ENCODE peak calls at places on chromosome 22, in seven cellular contexts. L is pancreas; P is HepG2; X is CD4-positive, alpha-beta memory T cell; T is osteoblast; H is uterus; Z is IMR-90. E is an unnamed sample.

GRCh38 chr22:31229402-31230140 is 17.5 kb downstream of the LIMK2 start:
- DNase-seq in P (no peak), Z (peak; percentile 48), H (peak; percentile 63), L (no peak), T (no peak), X (no peak), E (peak; percentile 38)

GRCh38 chr22:22927196-22927887 is 39.7 kb downstream of the IGLL5 start:
- DNase-seq in Z (no peak), T (no peak), X (no peak), L (no peak), P (no peak), H (no peak), E (no peak)

GRCh38 chr22:20979243-20979809 is 2.8 kb upstream of the LZTR1 start:
- DNase-seq in H (peak; percentile 63), Z (peak; percentile 67), X (peak; percentile 84), L (peak; percentile 71), P (no peak), T (peak; percentile 97), E (peak; percentile 78)

GRCh38 chr22:37802310-37803194 is 5.2 kb upstream of the GCAT start:
- DNase-seq in H (no peak), P (peak; percentile 54), L (peak; percentile 85), T (peak; percentile 94), X (no peak), Z (peak; percentile 39), E (no peak)

GRCh38 chr22:27094633-27095308 is 437.4 kb downstream of the MIAT start:
- DNase-seq in X (no peak), H (peak; percentile 40), P (no peak), L (no peak), Z (peak; percentile 51), T (peak; percentile 94), E (peak; percentile 91)

GRCh38 chr22:38487946-38488345 is 18.2 kb downstream of the DDX17 start:
- DNase-seq in Z (no peak), P (no peak), T (no peak), H (no peak), L (no peak), X (no peak), E (no peak)

GRCh38 chr22:24398409-24398808 is 29.0 kb upstream of the ADORA2A start:
- DNase-seq in T (no peak), P (no peak), Z (peak; percentile 68), L (no peak), H (no peak), X (no peak), E (no peak)

GRCh38 chr22:20018001-20018400 is 1.4 kb upstream of the ARVCF start:
- DNase-seq in T (peak; percentile 64), H (no peak), Z (no peak), L (no peak), P (no peak), X (no peak), E (no peak)

GRCh38 chr22:43110444-43110926 is at the start of gene BIK:
- DNase-seq in L (peak; percentile 79), Z (no peak), P (peak; percentile 51), X (peak; percentile 58), H (no peak), T (peak; percentile 85), E (no peak)

GRCh38 chr22:17920145-17920605 is 104.2 kb downstream of the MICAL3 start:
- DNase-seq in P (peak; percentile 70), Z (peak; percentile 62), T (no peak), H (peak; percentile 34), L (no peak), X (no peak), E (peak; percentile 63)

GRCh38 chr22:20777420-20778177 is 3.7 kb downstream of the SERPIND1 start:
- DNase-seq in X (no peak), P (peak; percentile 99), T (no peak), H (peak; percentile 45), Z (peak; percentile 94), L (no peak), E (peak; percentile 87)

GRCh38 chr22:27734066-27734465 is 67.5 kb downstream of the MN1 start:
- DNase-seq in H (no peak), T (no peak), X (no peak), L (no peak), P (no peak), Z (no peak), E (no peak)

GRCh38 chr22:42344391-42344861 is 74.0 kb upstream of the TCF20 start:
- DNase-seq in H (peak; percentile 41), X (no peak), Z (no peak), T (peak; percentile 96), L (no peak), P (no peak), E (peak; percentile 56)

GRCh38 chr22:31872209-31872608 is 72.1 kb upstream of the YWHAH start:
- DNase-seq in Z (no peak), L (no peak), H (no peak), T (peak; percentile 71), P (peak; percentile 33), X (no peak), E (no peak)

GRCh38 chr22:50436134-50436830 is 38.6 kb downstream of the SBF1 start:
- DNase-seq in Z (no peak), P (no peak), L (no peak), H (peak; percentile 11), T (peak; percentile 58), X (peak; percentile 35), E (no peak)
- H3K27ac ChIP-seq in Z (no peak overlapping the region), P (no peak overlapping the region), L (no peak overlapping the region), H (no peak overlapping the region), T (no peak overlapping the region), X (no peak overlapping the region), E (no peak overlapping the region)

GRCh38 chr22:48287031-48287430 is 1524.6 kb downstream of the TBC1D22A start:
- DNase-seq in P (no peak), L (no peak), T (no peak), X (no peak), H (no peak), Z (no peak), E (no peak)

GRCh38 chr22:48284671-48285070 is 1522.2 kb downstream of the TBC1D22A start:
- DNase-seq in P (no peak), H (no peak), T (no peak), L (no peak), Z (no peak), X (no peak), E (no peak)

GRCh38 chr22:48279465-48279765 is 1517.0 kb downstream of the TBC1D22A start:
- DNase-seq in P (no peak), H (no peak), L (no peak), T (no peak), X (no peak), Z (no peak), E (no peak)

GRCh38 chr22:48278620-48279464 is 1516.4 kb downstream of the TBC1D22A start:
- DNase-seq in Z (no peak), L (no peak), H (no peak), X (no peak), T (no peak), P (no peak), E (no peak)

DNA sequence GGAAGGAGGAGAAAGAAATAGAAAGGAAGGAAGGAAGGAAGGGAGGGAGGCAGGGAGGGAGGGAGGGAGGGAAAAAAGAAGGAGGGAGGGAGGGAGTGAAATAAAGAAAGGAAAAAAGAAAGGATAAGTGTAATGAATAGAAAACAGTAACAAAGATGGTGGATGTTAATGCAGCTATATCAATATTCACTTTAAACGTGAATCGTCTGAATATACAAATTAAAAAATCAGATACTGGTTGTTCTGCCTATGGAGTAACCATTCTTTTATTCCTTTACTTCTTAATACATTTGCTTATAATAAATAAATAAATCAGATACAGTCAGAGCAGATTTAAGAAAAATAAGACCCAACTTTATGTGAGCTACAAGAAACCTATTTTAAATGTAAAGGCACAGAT is 1520.4 kb downstream of the TBC1D22A start:
- DNase-seq in P (no peak), Z (no peak), H (no peak), T (no peak), L (no peak), X (no peak), E (no peak)
- H3K27ac ChIP-seq in P (no peak overlapping the region), Z (no peak overlapping the region), H (no peak overlapping the region), T (no peak overlapping the region), L (no peak overlapping the region), X (no peak overlapping the region), E (no peak overlapping the region)

GRCh38 chr22:46609724-46610161 is 10.4 kb upstream of the GRAMD4 start:
- DNase-seq in Z (no peak), P (no peak), X (no peak), H (no peak), L (no peak), T (no peak), E (no peak)
- H3K27ac ChIP-seq in Z (no peak overlapping the region), P (peak overlapping the region; percentile 67), X (no peak overlapping the region), H (no peak overlapping the region), L (no peak overlapping the region), T (no peak overlapping the region), E (no peak overlapping the region)

DNA sequence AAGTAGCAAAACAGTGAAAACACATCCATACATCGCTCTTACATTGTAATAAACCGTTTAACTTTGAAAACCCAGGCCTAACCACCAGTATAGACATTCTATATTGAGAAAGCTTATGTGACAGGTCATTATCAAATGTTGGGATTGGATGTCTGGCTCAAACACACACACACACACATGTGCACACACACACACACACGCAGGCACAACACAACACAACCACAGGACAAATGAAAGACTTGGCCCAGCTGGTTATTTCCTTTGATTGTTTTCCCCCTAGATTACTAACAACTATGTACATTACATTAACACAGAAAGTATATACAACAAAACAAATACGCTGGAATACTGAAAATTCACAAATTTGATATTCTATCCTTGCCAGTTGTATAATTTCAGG is 119.7 kb downstream of the APOL5 start:
- DNase-seq in P (no peak), L (no peak), H (no peak), T (no peak), Z (no peak), X (no peak), E (no peak)
- H3K27ac ChIP-seq in P (no peak overlapping the region), L (no peak overlapping the region), H (peak overlapping the region; percentile 93), T (peak overlapping the region; percentile 89), Z (peak overlapping the region; percentile 66), X (no peak overlapping the region), E (peak overlapping the region; percentile 92)

GRCh38 chr22:18985761-18986160 is 49.7 kb upstream of the PRODH start:
- DNase-seq in L (no peak), X (no peak), T (no peak), P (no peak), Z (no peak), H (no peak), E (no peak)
- H3K27ac ChIP-seq in L (no peak overlapping the region), X (no peak overlapping the region), T (no peak overlapping the region), P (no peak overlapping the region), Z (no peak overlapping the region), H (no peak overlapping the region), E (no peak overlapping the region)